ENCODE peak calls at places on chromosomes 6 and 20, in six cellular contexts. X is tibial artery; B is heart left ventricle; Q is CD8-positive, alpha-beta T cell; G is endodermal cell; O is transverse colon. S is an unnamed sample. For H3K4me1, the result is how much of the 10 kb centered on the place peaks cover.

GRCh38 chr6:109821494-109821893 is 130.4 kb downstream of the FIG4 start:
- DNase-seq in X (no peak), B (no peak), Q (no peak), G (no peak), O (no peak), S (no peak)

GRCh38 chr6:117440558-117441525 is 15.1 kb upstream of the ROS1 start:
- DNase-seq in X (no peak), B (no peak), Q (no peak), G (no peak), O (no peak), S (no peak)

GRCh38 chr20:61725966-61726365 is 339.7 kb downstream of the TAF4 start:
- DNase-seq in X (no peak), B (peak), Q (no peak), G (no peak), O (no peak), S (no peak)

GRCh38 chr20:61445741-61446140 is 193.7 kb downstream of the CDH4 start:
- DNase-seq in X (no peak), B (no peak), Q (no peak), G (no peak), O (no peak), S (no peak)

GRCh38 chr6:82056567-82056966 is 191.0 kb downstream of the IBTK start:
- DNase-seq in X (no peak), B (no peak), Q (no peak), G (no peak), O (no peak), S (no peak)

GRCh38 chr6:125773387-125774341 is 17.1 kb upstream of the NCOA7 start:
- DNase-seq in X (no peak), B (no peak), Q (no peak), G (no peak), O (no peak), S (no peak)

GRCh38 chr20:50957276-50957675 is 1.1 kb downstream of the DPM1 start:
- DNase-seq in X (no peak), B (no peak), Q (no peak), G (no peak), O (no peak), S (no peak)

GRCh38 chr20:15236812-15237211 is 899.4 kb upstream of the FLRT3 start:
- DNase-seq in X (no peak), B (no peak), Q (no peak), G (peak), O (peak), S (peak)

GRCh38 chr6:165049362-165049761 is 260.0 kb downstream of the C6orf118 start:
- DNase-seq in X (no peak), B (no peak), Q (no peak), G (peak), O (no peak), S (peak)

GRCh38 chr6:42774201-42774600 is 7.7 kb upstream of the BICRAL start:
- DNase-seq in X (no peak), B (no peak), Q (no peak), G (no peak), O (no peak), S (no peak)

GRCh38 chr20:24588725-24589340 is 119.4 kb downstream of the SYNDIG1 start:
- DNase-seq in X (no peak), B (no peak), Q (no peak), G (no peak), O (no peak), S (no peak)

GRCh38 chr6:39083111-39083702 is 31.8 kb downstream of the SAYSD1 start:
- DNase-seq in X (no peak), B (no peak), Q (no peak), G (peak), O (no peak), S (no peak)

GRCh38 chr6:28634758-28635546 is 109.3 kb downstream of the GPX5 start:
- DNase-seq in X (no peak), B (no peak), Q (no peak), G (peak), O (no peak), S (no peak)

DNA sequence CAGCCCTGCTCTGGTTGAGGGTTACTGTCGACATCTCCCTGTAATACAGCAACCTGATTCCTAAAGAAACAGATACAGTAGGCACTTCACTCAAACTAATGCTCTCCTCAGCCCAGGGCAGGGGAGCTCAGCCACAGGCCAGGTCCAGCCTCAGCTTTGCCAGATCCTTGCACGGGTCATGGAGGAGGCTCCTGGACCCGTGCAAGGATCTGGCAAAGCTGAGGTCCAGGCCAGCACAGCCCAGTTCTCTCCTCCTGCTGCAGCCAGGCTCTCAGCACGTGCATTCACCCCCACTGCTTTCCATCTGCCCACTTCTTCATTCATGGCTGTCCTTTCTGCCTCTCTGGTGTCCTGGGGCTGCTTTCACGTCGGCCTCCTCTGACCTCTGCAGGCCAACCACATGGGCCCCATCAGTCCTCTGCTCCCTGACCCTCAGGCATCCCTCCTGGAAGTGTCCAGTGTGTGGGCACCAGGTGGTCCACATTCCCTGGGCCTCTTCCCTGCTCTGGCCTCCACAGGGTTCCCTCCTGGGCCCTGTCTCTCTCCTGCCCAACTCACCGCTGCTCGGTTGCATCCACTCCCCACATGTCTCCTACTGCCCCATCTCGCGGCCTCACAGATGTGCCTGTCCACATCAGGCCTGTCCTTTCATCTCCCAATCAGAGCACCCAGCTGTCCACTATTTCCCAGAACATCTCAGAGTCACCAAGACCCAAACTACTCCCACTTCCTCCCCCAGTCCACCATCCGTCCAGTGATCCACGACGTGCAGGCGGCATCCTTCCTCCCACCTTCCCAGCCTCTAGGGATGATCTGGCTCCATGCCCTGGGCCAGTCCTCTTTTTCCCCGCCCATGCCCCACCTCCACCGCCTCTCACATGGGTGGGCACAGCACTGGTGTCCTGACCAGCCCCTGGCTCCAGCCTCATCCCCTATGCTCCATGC is 11.8 kb upstream of the CD93 start:
- DNase-seq in X (no peak), B (no peak), Q (no peak), G (no peak), O (no peak), S (no peak)
- H3K4me1 ChIP-seq in X (under half), B (under half), Q (under half), G (under half), O (under half), S (under half)

GRCh38 chr6:161079566-161080262 is 88.1 kb downstream of the MAP3K4 start:
- DNase-seq in X (no peak), B (no peak), Q (no peak), G (no peak), O (no peak), S (no peak)
- H3K27ac ChIP-seq in X (no peak), B (no peak), Q (no peak), G (no peak), O (no peak), S (no peak)

DNA sequence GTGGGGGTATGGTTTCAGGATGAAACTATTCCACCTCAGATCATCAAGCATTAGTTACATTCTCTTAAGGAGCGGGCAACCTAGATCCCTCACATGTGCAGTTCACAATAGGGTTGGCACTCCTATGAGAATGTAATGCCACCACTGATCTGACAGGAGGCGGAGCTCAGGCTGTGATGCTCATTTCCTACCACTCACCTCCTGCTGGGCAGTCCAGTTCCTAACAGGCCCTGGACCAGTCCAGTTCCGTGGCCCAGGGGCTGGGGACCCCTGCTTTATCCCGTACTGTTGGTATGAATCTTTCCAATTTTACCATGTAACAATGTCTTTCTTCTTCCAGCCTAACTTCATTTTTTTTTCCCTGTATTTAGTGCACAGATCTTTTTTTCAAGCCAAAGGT is 94.9 kb downstream of the OGFRL1 start:
- DNase-seq in X (no peak), B (no peak), Q (no peak), G (no peak), O (no peak), S (no peak)
- H3K4me1 ChIP-seq in X (under half), B (under half), Q (under half), G (under half), O (under half), S (under half)

DNA sequence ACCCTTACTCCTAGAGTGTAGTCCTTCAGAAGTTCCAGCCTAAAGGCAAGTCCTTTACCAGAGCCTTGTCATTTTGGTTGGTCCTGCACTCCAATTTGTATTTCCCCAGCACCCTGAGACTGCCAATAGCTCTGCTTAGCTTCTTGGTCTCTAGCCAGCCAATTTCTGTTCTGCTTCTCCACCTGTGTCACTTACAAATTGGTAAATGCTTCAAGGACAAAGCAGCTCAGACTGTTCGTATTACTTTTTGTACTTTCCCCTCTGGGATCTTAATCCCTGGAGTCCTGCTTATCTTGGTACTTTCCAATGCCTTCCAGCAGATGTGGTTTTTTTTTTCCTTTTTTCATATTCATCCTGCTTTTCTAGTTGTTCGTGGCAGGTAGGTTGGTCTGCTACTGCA is 25.7 kb downstream of the PIGU start:
- DNase-seq in X (no peak), B (no peak), Q (no peak), G (no peak), O (no peak), S (no peak)
- H3K27ac ChIP-seq in X (no peak), B (no peak), Q (no peak), G (no peak), O (no peak), S (no peak)

DNA sequence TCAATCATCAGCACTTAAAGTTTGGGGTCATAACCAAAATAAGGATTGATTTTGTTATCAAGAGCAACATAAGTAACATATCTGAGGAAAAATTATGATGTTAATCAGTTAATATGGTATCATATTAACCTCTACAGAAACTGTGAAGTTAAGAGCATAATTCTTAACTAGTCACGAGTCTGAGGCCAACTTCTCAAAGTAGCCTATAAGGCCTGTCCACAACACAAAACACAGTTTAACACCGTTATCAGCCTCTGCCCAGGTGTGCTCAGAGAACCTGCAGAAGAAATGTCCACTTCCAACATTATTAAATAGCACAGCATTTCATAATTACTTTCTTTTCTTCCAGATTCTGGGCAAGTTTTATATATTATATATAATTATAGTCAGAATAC is 1.1 kb downstream of the STX7 start:
- DNase-seq in X (no peak), B (no peak), Q (no peak), G (no peak), O (no peak), S (no peak)
- H3K4me1 ChIP-seq in X (under half), B (half or more), Q (under half), G (under half), O (under half), S (under half)

DNA sequence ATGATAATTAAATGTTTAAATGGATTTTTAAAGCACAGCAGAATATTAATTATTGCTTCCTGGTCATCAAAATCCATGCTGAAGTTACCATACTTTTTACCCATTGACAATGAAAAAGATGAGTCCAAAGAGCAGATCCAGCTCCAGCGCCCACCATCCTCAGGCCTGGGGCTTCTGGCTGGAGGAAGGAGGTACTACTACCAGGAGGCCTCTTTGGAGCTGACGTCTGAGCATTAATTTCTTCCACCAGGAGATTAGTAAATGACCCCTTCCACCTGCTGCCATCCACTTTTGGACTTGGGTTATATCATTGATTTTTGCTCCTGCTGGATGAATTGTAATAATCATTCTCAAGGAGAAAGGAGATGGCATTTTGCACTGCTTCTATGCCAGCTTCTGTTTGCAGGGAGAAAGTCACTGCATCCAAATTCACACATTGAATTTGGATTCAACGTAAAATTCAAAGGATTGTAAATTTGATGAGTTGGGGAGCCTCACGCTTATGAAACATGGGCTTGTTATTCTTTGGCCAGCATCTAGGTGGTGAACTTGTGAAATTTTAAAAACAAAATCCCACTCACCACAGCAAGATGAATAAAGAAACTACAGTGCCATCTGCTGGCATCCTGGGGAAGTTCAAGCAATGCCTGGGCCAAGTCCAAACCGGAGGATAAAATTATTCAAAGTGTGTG is 121.8 kb downstream of the SASH1 start:
- DNase-seq in X (peak), B (no peak), Q (peak), G (peak), O (peak), S (peak)
- H3K27ac ChIP-seq in X (peak), B (peak), Q (no peak), G (no peak), O (no peak), S (no peak)

GRCh38 chr6:37688088-37688850 is 9.4 kb downstream of the MDGA1 start:
- DNase-seq in X (no peak), B (no peak), Q (no peak), G (no peak), O (no peak), S (no peak)
- H3K4me1 ChIP-seq in X (under half), B (under half), Q (under half), G (under half), O (under half), S (under half)

S was measured in iPS DF 6.9.